ENCODE peak calls at places on chromosomes 13 and 19, in five cellular contexts. T, J, P, W and H are unnamed samples. For H3K27me3, the result is how much of the 10 kb centered on the place peaks cover.

GRCh38 chr19:51096473-51097165 is 11.6 kb downstream of the CTU1 start:
- DNase-seq in W (no peak), J (no peak), T (no peak), P (peak), H (no peak)

GRCh38 chr19:58572818-58573657 is at the start of gene MZF1:
- DNase-seq in W (peak), J (peak), T (peak), P (peak), H (peak)

GRCh38 chr19:23527797-23528196 is 132.5 kb upstream of the ZNF91 start:
- DNase-seq in J (no peak), W (no peak), T (no peak), P (peak), H (no peak)

GRCh38 chr19:48965806-48966540 is 864 bp downstream of the FTL start:
- DNase-seq in P (peak), J (peak), W (peak), T (peak), H (peak)

GRCh38 chr13:40764587-40765403 is 6.2 kb downstream of the MRPS31 start:
- DNase-seq in J (peak), P (no peak), T (no peak), W (no peak), H (no peak)

GRCh38 chr13:74290324-74290773 is 156.1 kb upstream of the KLF12 start:
- DNase-seq in P (peak), W (peak), T (peak), J (no peak), H (peak)

GRCh38 chr13:112574476-112575294 is 13.3 kb downstream of the TUBGCP3 start:
- DNase-seq in P (no peak), J (no peak), W (no peak), T (peak), H (no peak)

GRCh38 chr19:8515317-8515716 is 1.4 kb upstream of the ZNF414 start:
- DNase-seq in W (no peak), T (no peak), P (no peak), J (no peak), H (no peak)

GRCh38 chr13:113138792-113139551 is 16.4 kb downstream of the F10 start:
- DNase-seq in T (no peak), P (no peak), J (peak), W (no peak), H (peak)

GRCh38 chr13:107421951-107422350 is 793.4 kb downstream of the LIG4 start:
- DNase-seq in W (no peak), P (no peak), T (no peak), J (no peak), H (no peak)

DNA sequence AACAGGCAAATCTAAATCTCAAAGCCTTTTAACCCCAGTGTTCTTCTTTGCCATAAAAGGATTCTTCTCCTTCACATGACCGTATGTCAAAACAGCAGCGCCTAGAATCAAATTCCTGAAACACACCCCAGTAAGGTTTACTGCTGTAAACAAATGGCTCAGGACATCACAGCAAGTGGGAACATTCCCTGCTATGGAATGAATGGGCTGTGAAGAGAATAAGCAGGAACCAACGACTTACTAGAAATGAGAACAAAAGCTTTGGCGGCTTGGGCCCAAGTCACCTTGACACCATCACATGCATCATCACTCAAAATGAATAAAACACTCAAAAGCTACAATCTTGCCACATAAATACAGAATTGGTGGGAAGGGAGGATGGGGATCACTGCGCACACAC is 80.4 kb upstream of the SPATA13 start:
- DNase-seq in T (no peak), W (no peak), J (no peak), P (no peak), H (no peak)
- TF ChIP-seq POLR2AphosphoS5 in T (no peak), W (no peak), J (no peak), P (no peak), H (no peak)

DNA sequence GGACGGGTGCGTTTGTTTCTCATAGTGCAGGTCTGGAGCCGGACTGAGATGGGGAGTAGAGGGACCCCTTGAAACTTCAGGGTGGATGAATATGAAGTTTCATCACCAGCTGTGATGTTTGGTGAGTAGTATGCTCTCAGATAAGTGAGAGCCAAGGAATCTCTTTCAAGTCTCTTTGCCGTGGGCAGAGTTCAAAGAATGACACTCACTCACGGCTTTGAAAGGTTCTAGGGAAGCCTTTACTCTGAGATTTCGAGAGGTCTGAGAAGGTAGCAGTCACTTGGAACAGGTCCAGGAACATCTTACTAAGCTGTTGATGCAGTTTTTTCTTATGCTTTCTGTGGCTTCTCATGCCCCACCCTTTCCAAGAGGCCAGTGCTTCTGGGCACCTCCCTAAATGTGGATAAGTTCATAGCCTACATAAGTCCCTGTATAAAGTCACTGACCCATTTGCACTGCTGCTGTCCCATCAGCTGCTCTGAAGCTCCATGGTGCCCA is at the start of gene IGFL2:
- DNase-seq in J (no peak), W (no peak), T (no peak), P (no peak), H (no peak)
- H3K27ac ChIP-seq in J (no peak), W (no peak), T (no peak), P (no peak), H (no peak)

DNA sequence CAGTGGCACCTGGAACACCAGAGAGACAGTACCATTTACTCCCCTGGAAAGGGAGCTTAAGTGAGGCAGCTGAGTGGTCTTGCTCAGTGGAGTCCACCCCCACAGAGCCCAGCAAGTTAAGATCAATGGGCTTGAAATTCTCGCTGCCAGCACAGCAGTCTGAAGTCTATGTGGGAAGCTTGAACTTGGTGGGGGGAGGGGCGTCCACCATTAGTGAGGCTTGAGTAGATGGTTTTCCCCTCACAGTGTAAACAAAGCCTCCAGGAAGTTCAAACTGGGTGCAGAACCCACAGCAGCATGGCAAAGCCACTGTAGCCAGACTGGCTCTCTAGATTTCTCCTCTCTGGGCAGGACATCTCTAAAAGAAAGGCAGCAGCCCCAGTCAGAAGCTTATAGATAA is 30.3 kb upstream of the CEACAM4 start:
- DNase-seq in T (no peak), P (peak), W (no peak), J (no peak), H (no peak)
- H3K27me3 ChIP-seq in T (under half), P (under half), W (under half), J (under half), H (under half)

DNA sequence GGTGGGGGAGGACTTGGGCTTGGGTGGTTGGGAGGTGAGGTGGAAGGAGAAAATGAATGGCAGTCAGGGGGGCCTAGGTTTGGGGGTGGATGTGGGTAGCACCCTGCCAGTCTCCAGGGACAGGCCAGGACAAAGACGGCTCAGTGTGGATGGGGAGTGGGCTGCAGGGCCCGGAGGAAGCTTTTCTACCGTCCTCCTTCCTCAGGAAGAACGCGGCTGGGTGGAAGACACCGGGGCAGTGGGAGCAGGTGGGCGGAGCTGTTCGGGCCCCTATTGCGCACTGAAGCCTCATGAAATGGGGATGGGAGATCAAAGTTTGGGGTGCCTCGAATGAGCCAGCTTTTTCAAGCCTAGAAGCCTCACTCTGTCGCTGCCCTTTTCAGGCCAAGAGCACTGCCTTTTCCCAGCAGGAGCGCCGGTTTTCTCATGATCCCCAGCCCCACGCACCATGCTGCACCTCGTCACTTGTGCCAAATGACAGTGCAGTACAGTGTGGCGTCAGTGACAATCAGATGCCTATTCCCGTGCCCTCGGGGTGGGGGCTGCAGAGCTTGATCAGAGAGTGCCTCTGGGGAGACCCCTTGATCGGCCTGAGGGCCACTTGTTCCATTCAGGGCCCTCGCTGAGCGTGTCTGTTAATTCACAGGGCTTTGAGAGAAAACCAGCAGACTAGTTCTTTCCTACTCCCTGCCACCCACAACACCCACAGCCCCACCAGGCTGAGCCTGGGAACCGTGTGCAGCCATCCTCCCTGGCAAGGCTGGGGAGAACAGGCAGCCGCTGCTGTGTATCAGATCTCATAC is 1.5 kb downstream of the CALM3 start:
- DNase-seq in T (no peak), J (no peak), P (peak), W (peak), H (peak)
- TF ChIP-seq POLR2AphosphoS5 in T (no peak), J (no peak), P (no peak), W (no peak), H (no peak)

DNA sequence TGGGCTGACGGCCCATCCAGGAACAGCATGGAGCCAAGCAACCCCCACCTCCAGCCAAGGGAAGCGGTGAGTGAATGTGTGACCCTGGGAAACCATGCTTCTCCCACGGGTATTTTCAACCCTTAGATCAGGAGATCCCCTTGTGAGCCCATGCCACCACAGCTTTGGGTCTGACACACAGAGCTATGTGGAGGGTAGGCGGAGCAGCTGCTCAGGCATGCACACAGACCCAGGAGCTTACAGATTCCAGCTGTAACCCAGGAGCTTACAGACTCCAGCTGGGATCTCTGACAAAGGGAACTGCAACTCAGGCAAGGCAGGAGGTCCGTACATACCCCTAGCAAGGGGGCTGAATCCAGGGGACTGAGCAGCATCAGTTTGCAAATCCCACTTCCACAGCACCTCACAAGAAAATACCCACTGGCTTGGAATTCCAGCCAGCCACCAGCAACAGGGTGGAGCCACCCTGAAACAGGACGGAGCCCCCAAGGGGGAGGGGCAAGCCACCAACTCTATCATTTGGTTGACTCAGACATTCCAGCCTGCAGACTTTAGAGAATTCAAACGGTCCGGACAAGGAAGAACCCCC is 40.8 kb upstream of the RFXAP start:
- DNase-seq in T (no peak), J (no peak), W (no peak), P (peak), H (no peak)
- H3K27ac ChIP-seq in T (no peak), J (no peak), W (no peak), P (no peak), H (no peak)

DNA sequence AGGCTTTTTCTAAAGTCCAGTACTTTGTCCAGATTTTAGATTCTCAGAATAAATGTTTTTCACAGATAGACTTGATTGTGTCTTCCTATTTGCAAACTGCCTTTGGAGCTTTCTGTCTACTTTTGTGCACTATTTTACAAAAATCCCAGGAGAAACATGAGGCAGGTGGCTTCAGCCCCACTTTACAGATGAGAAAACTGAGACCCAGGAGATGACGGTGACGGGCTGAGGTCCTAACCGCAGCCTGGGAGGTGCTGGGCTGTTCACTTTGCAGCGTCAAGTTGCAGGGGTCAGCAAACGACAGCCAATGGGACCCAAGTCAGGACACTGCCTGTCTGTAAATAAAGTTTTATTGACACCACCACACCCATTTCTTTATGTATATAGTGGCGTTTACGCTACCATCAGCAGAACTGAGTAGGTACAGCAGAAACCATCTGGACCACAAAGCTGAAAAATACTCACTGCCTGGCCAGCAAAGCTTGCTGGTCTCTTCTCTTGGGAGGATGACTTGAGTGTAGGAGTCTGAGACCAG is 6.8 kb upstream of the KDM4B start:
- DNase-seq in W (no peak), T (no peak), P (no peak), J (no peak), H (no peak)
- H3K27me3 ChIP-seq in W (under half), T (under half), P (under half), J (under half), H (under half)

DNA sequence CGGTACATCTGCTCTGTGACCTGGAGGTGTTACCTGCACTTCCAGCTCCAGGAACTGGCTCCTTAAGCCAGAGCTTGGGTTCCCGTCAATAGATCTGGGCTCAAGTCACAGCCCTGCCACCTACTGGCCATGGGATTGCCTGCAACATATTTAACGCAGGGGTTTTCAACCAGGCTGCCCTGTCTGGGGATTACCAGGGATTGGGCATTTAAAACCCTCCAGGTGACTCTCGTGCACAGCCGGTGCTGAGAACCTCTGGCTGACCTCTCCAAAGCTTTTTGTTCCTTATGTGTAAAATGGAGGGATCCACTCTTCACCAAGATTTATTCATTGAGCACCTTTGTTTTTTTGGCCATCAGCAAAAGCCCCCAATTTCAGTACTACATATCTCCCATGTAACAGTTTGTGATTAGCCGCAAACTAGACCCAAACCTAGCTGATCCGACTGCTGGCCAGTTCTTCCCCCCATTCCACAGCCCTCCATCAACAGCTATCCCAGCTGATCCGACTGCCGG is 76.6 kb upstream of the STK24 start:
- DNase-seq in T (peak), J (peak), W (peak), P (peak), H (peak)
- TF ChIP-seq POLR2AphosphoS5 in T (no peak), J (peak), W (no peak), P (no peak), H (no peak)